ENCODE peak calls at places on chromosome 22, in four cellular contexts. X, K, Y and V are unnamed samples.
A peak's percentile ranks its signal among the peaks of the same experiment; 100 is the strongest.

GRCh38 chr22:22883090-22883727 is 4.4 kb upstream of the IGLL5 start:
- DNase-seq in X (no peak), Y (no peak), K (peak; percentile 54), V (no peak)

GRCh38 chr22:50438305-50439275 is 36.2 kb downstream of the SBF1 start:
- DNase-seq in X (no peak), Y (no peak), K (no peak), V (no peak)

GRCh38 chr22:26891431-26891830 is 234.0 kb downstream of the MIAT start:
- DNase-seq in Y (no peak), X (no peak), K (no peak), V (no peak)

GRCh38 chr22:30444632-30445437 is 19.3 kb downstream of the MTFP1 start:
- DNase-seq in X (peak; percentile 85), K (peak; percentile 77), Y (peak; percentile 41), V (no peak)

GRCh38 chr22:48594757-48595510 is 1232.7 kb downstream of the BRD1 start:
- DNase-seq in Y (no peak), K (no peak), X (no peak), V (no peak)

GRCh38 chr22:38694945-38695344 is 5.8 kb downstream of the JOSD1 start:
- DNase-seq in X (no peak), Y (no peak), K (no peak), V (no peak)

GRCh38 chr22:50730013-50730891 is 7.8 kb upstream of the ACR start:
- DNase-seq in X (peak; percentile 16), K (no peak), Y (no peak), V (no peak)

GRCh38 chr22:38754247-38755154 is 1.3 kb downstream of the SUN2 start:
- DNase-seq in Y (peak; percentile 67), X (no peak), K (no peak), V (no peak)

GRCh38 chr22:21009638-21010425 is 5.1 kb upstream of the P2RX6 start:
- DNase-seq in Y (peak; percentile 65), K (peak; percentile 85), X (peak; percentile 56), V (no peak)

GRCh38 chr22:50694099-50694498 is 21.5 kb downstream of the SHANK3 start:
- DNase-seq in K (no peak), Y (no peak), X (no peak), V (no peak)

GRCh38 chr22:40004836-40005235 is 10.1 kb downstream of the FAM83F start:
- DNase-seq in Y (no peak), X (no peak), K (no peak), V (no peak)

GRCh38 chr22:38310518-38311330 is 6.5 kb downstream of the CSNK1E start:
- DNase-seq in X (no peak), Y (no peak), K (no peak), V (no peak)

GRCh38 chr22:23804781-23805291 is 18.1 kb downstream of the SMARCB1 start:
- DNase-seq in X (no peak), Y (no peak), K (no peak), V (no peak)

GRCh38 chr22:36470162-36470993 is 11.1 kb downstream of the TXN2 start:
- DNase-seq in Y (peak; percentile 76), K (peak; percentile 72), X (peak; percentile 86), V (no peak)

GRCh38 chr22:17161991-17162390 is 2.9 kb upstream of the HDHD5 start:
- DNase-seq in K (no peak), X (no peak), Y (no peak), V (no peak)

GRCh38 chr22:46336119-46337078 is 885 bp downstream of the TRMU start:
- DNase-seq in K (peak; percentile 55), X (peak; percentile 30), Y (peak; percentile 20), V (no peak)

GRCh38 chr22:39994566-39995345 is at the start of gene FAM83F:
- DNase-seq in K (peak; percentile 58), Y (no peak), X (peak; percentile 68), V (no peak)

GRCh38 chr22:35039625-35040024 is 26.3 kb upstream of the ISX start:
- DNase-seq in X (no peak), Y (no peak), K (no peak), V (no peak)

GRCh38 chr22:21447694-21448402 is 19.3 kb upstream of the TMEM191C start:
- DNase-seq in K (peak; percentile 89), Y (no peak), X (peak; percentile 57), V (no peak)

GRCh38 chr22:30887861-30888260 is 80.7 kb downstream of the MORC2 start:
- DNase-seq in K (no peak), Y (no peak), X (no peak), V (no peak)

GRCh38 chr22:38273135-38273761 is 438 bp upstream of the TMEM184B start:
- DNase-seq in K (no peak), X (no peak), Y (no peak), V (no peak)

GRCh38 chr22:17917490-17917983 is 106.8 kb downstream of the MICAL3 start:
- DNase-seq in K (peak; percentile 93), Y (no peak), X (no peak), V (no peak)

GRCh38 chr22:29217827-29218757 is 12.4 kb downstream of the EMID1 start:
- DNase-seq in K (no peak), Y (no peak), X (no peak), V (no peak)

GRCh38 chr22:28813772-28814518 is 13.6 kb upstream of the XBP1 start:
- DNase-seq in K (no peak), X (no peak), Y (peak; percentile 99), V (no peak)

GRCh38 chr22:38313384-38313955 is 3.8 kb downstream of the CSNK1E start:
- DNase-seq in X (no peak), Y (no peak), K (no peak), V (peak; percentile 35)

GRCh38 chr22:49258107-49259010 is 569.3 kb downstream of the BRD1 start:
- DNase-seq in Y (no peak), K (no peak), X (no peak), V (no peak)

GRCh38 chr22:34971456-34971855 is 94.5 kb upstream of the ISX start:
- DNase-seq in Y (no peak), K (no peak), X (no peak), V (no peak)

GRCh38 chr22:47030143-47030641 is 267.7 kb downstream of the TBC1D22A start:
- DNase-seq in Y (no peak), K (no peak), X (no peak), V (no peak)

GRCh38 chr22:37282385-37282677 is at the start of gene CYTH4:
- DNase-seq in X (no peak), K (no peak), Y (no peak), V (no peak)

GRCh38 chr22:27241430-27242110 is 560.0 kb downstream of the MN1 start:
- DNase-seq in Y (no peak), K (no peak), X (no peak), V (no peak)

GRCh38 chr22:49933236-49933921 is 14.9 kb downstream of the CRELD2 start:
- DNase-seq in X (no peak), K (no peak), Y (no peak), V (no peak)

GRCh38 chr22:17606472-17606871 is 22.1 kb downstream of the ATP6V1E1 start:
- DNase-seq in K (no peak), Y (no peak), X (no peak), V (no peak)

GRCh38 chr22:40588726-40589125 is 47.8 kb downstream of the MRTFA start:
- DNase-seq in K (no peak), X (no peak), Y (peak; percentile 94), V (no peak)

GRCh38 chr22:31646186-31647019 is 15.6 kb downstream of the PISD start:
- DNase-seq in X (no peak), Y (peak; percentile 87), K (no peak), V (no peak)

GRCh38 chr22:17443413-17444203 is 74.3 kb downstream of the CECR2 start:
- DNase-seq in K (no peak), Y (no peak), X (no peak), V (no peak)

GRCh38 chr22:46501701-46502100 is 35.7 kb downstream of the CELSR1 start:
- DNase-seq in Y (no peak), K (no peak), X (no peak), V (no peak)

GRCh38 chr22:23029521-23030228 is 40.6 kb upstream of the GNAZ start:
- DNase-seq in X (no peak), Y (no peak), K (peak; percentile 59), V (no peak)

GRCh38 chr22:32818446-32819115 is 17.1 kb downstream of the TIMP3 start:
- DNase-seq in X (no peak), K (no peak), Y (no peak), V (no peak)
- TF ChIP-seq ESRRA in X (no peak), K (no peak), Y (no peak), V (no peak)

GRCh38 chr22:45162531-45162930 is 1.2 kb upstream of the NUP50 start:
- DNase-seq in K (no peak), Y (no peak), X (no peak), V (no peak)
- TF ChIP-seq ETV6 in K (no peak), Y (no peak), X (no peak), V (no peak)

DNA sequence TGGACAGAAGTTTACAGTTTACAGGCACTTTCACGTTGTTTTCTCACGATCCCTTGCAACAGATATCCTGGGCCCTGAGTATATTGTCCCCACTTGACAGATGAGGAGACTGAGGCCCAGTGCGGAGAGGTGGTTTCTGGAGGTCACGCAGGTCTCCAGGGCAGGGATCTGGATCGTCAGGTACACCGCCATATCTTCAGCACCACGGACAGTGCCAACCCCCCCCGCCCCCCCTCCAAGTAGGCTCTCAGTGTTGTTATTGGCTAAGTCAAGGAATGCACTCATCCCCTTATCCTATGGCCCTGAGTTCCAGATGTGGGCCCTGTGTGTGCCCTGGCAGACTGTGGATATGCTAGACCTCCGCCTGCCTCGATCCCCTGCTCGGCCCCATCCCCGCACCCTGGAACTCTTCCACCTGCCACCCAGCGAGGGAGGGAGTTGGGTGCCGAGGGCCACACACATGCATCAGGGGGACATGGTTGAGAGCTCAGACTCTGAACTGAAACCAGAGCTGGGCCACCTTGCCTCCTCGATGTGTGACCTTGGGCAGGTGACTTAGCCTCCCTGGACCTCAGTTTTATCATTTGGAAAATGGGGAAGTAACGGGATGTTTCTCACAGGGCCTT is 37.5 kb downstream of the MPPED1 start:
- DNase-seq in X (peak; percentile 32), Y (no peak), K (peak; percentile 70), V (no peak)
- TF ChIP-seq CREM in X (no peak), Y (no peak), K (no peak), V (no peak)

GRCh38 chr22:19203839-19204238 is 25.3 kb upstream of the SLC25A1 start:
- DNase-seq in Y (no peak), X (no peak), K (no peak), V (no peak)
- TF ChIP-seq ESRRA in Y (no peak), X (no peak), K (no peak), V (no peak)

GRCh38 chr22:42807185-42807584 is 49.9 kb downstream of the ARFGAP3 start:
- DNase-seq in K (no peak), Y (no peak), X (no peak), V (no peak)

GRCh38 chr22:42808516-42808915 is 48.6 kb downstream of the ARFGAP3 start:
- DNase-seq in K (no peak), X (no peak), Y (no peak), V (no peak)

GRCh38 chr22:42803454-42803853 is 53.6 kb downstream of the ARFGAP3 start:
- DNase-seq in K (no peak), Y (no peak), X (no peak), V (no peak)

GRCh38 chr22:42805016-42805997 is 51.8 kb downstream of the ARFGAP3 start:
- DNase-seq in K (no peak), X (no peak), Y (peak; percentile 93), V (no peak)

DNA sequence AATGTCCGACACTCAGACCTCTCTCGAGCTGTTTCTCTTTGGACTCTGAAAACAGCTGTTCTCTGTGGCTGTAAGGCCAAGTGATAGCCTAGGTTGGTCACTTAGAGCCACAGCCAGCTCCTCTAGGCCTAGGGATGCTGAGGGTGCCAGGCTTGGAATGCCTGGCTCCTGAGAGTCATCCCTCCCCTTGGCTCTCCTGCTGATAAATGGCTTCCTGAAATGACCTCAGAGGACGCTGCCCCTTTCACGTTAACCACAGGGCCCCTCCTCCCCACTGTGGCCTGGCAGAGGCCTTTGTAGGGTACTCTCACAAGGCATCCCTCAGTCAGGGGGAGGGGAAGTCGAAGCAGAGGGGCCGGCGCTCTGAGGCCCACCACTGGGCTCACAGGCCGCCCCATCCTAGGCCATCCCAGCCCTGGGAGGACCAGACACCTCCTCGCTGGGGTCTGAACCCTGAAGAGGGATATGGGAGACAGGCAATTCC is 51.0 kb downstream of the ARFGAP3 start:
- DNase-seq in K (no peak), Y (no peak), X (no peak), V (no peak)
- TF ChIP-seq ETV6 in K (no peak), Y (no peak), X (no peak), V (no peak)